ENCODE peak calls at places on chromosomes 11 and 22, in ten cellular contexts. C, V, R, K, B, U, N, J, I and P are unnamed samples.

GRCh38 chr11:68214173-68215086 is 1.3 kb upstream of the KMT5B start:
- DNase-seq in C (no peak), V (no peak), R (peak; percentile 86), K (peak; percentile 25), B (no peak), U (no peak), N (no peak), J (no peak), I (no peak), P (peak; percentile 90)

GRCh38 chr11:2807276-2807681 is 78.3 kb downstream of the CDKN1C start:
- DNase-seq in C (no peak), V (no peak), R (peak; percentile 92), K (no peak), B (peak; percentile 90), U (peak; percentile 52), N (peak; percentile 32), J (no peak), I (no peak), P (peak; percentile 72)

GRCh38 chr22:39291501-39291900 is 27.9 kb downstream of the RPL3 start:
- DNase-seq in C (no peak), V (no peak), R (no peak), K (no peak), B (no peak), U (no peak), N (no peak), J (no peak), I (no peak), P (peak; percentile 72)

GRCh38 chr11:47328449-47329390 is 23.8 kb downstream of the MYBPC3 start:
- DNase-seq in C (no peak), V (no peak), R (no peak), K (no peak), B (no peak), U (no peak), N (no peak), J (no peak), I (no peak), P (no peak)

GRCh38 chr11:30258679-30259078 is 27.9 kb downstream of the FSHB start:
- DNase-seq in C (no peak), V (no peak), R (no peak), K (no peak), B (no peak), U (no peak), N (no peak), J (peak; percentile 20), I (no peak), P (no peak)

GRCh38 chr11:10436224-10436623 is 18.8 kb upstream of the AMPD3 start:
- DNase-seq in C (no peak), V (no peak), R (no peak), K (no peak), B (no peak), U (no peak), N (no peak), J (no peak), I (no peak), P (no peak)

GRCh38 chr11:13012037-13012693 is 3.0 kb downstream of the RASSF10 start:
- DNase-seq in C (no peak), V (no peak), R (no peak), K (peak; percentile 91), B (peak; percentile 75), U (no peak), N (no peak), J (no peak), I (no peak), P (no peak)

GRCh38 chr22:30266445-30267381 is at the start of gene OSM:
- DNase-seq in C (no peak), V (no peak), R (peak; percentile 87), K (no peak), B (peak; percentile 70), U (no peak), N (no peak), J (no peak), I (no peak), P (no peak)

GRCh38 chr11:65316311-65316978 is 1.8 kb downstream of the CDC42EP2 start:
- DNase-seq in C (peak; percentile 29), V (no peak), R (no peak), K (no peak), B (no peak), U (peak; percentile 99), N (peak; percentile 100), J (no peak), I (peak; percentile 52), P (no peak)

GRCh38 chr11:65316979-65317786 is 2.5 kb downstream of the CDC42EP2 start:
- DNase-seq in C (peak; percentile 67), V (no peak), R (peak; percentile 94), K (no peak), B (peak; percentile 74), U (peak; percentile 93), N (peak; percentile 97), J (no peak), I (peak; percentile 70), P (no peak)

GRCh38 chr11:65315866-65316233 is 1.2 kb downstream of the CDC42EP2 start:
- DNase-seq in C (no peak), V (no peak), R (no peak), K (no peak), B (no peak), U (no peak), N (no peak), J (no peak), I (no peak), P (no peak)

GRCh38 chr11:65315204-65315865 is 669 bp downstream of the CDC42EP2 start:
- DNase-seq in C (peak; percentile 78), V (peak; percentile 76), R (peak; percentile 92), K (peak; percentile 92), B (peak; percentile 77), U (peak; percentile 91), N (peak; percentile 83), J (no peak), I (peak; percentile 61), P (no peak)

GRCh38 chr11:65314501-65315203 is at the start of gene CDC42EP2:
- DNase-seq in C (peak; percentile 84), V (no peak), R (peak; percentile 96), K (peak; percentile 94), B (peak; percentile 91), U (peak; percentile 96), N (peak; percentile 78), J (no peak), I (peak; percentile 90), P (no peak)
- TF ChIP-seq CTCF in C (no peak), V (no peak), R (no peak), K (no peak), B (no peak), U (no peak), N (no peak), J (no peak), I (no peak), P (no peak)

GRCh38 chr11:102935514-102935913 is 20.0 kb downstream of the MMP13 start:
- DNase-seq in C (no peak), V (no peak), R (no peak), K (no peak), B (no peak), U (no peak), N (no peak), J (no peak), I (no peak), P (no peak)
- TF ChIP-seq CTCF in C (no peak), V (peak; percentile 42), R (no peak), K (no peak), B (no peak), U (no peak), N (peak; percentile 5), J (peak; percentile 12), I (no peak), P (no peak)

GRCh38 chr11:83195176-83195531 is 1.6 kb downstream of the ANKRD42 start:
- DNase-seq in C (no peak), V (no peak), R (no peak), K (no peak), B (no peak), U (no peak), N (no peak), J (no peak), I (no peak), P (no peak)
- TF ChIP-seq CTCF in C (no peak), V (no peak), R (no peak), K (peak; percentile 6), B (no peak), U (no peak), N (no peak), J (no peak), I (no peak), P (no peak)

GRCh38 chr11:64803163-64803845 is at the start of gene MAP4K2:
- DNase-seq in C (peak; percentile 77), V (no peak), R (peak; percentile 93), K (peak; percentile 93), B (peak; percentile 94), U (peak; percentile 94), N (peak; percentile 79), J (peak; percentile 45), I (peak; percentile 93), P (no peak)
- TF ChIP-seq CTCF in C (peak; percentile 34), V (peak; percentile 8), R (no peak), K (peak; percentile 12), B (no peak), U (peak; percentile 5), N (no peak), J (no peak), I (peak; percentile 62), P (peak; percentile 72)